ENCODE peak calls at places on chromosome 1, in eight cellular contexts. O is mucosa of gallbladder; W is posterior vena cava; X is PC-3; Q is naive thymus-derived CD4-positive, alpha-beta T cell; S is activated CD4-positive, CD25-positive, alpha-beta regulatory T cell; B is GOT3; R is GM23338. N is an unnamed sample.

GRCh38 chr1:70140894-70141293 is 64.5 kb downstream of the LRRC40 start:
- DNase-seq in O (no peak), W (no peak), X (no peak), Q (no peak), S (no peak), B (no peak), R (peak), N (no peak)

GRCh38 chr1:119987112-119987511 is 82.3 kb downstream of the NOTCH2 start:
- DNase-seq in O (no peak), W (no peak), X (peak), Q (no peak), S (no peak), B (no peak), R (no peak), N (no peak)

GRCh38 chr1:32644426-32644825 is 5.9 kb downstream of the ZBTB8OS start:
- DNase-seq in O (no peak), W (no peak), X (no peak), Q (no peak), S (no peak), B (no peak), R (no peak), N (no peak)

GRCh38 chr1:17667641-17668040 is 87.5 kb upstream of the ACTL8 start:
- DNase-seq in O (no peak), W (no peak), X (no peak), Q (no peak), S (no peak), B (no peak), R (no peak), N (no peak)

GRCh38 chr1:66434096-66434495 is 99.9 kb upstream of the SGIP1 start:
- DNase-seq in O (no peak), W (no peak), X (peak), Q (no peak), S (no peak), B (no peak), R (no peak), N (no peak)

GRCh38 chr1:79646885-79647284 is 640.4 kb upstream of the ADGRL4 start:
- DNase-seq in O (no peak), W (no peak), X (no peak), Q (no peak), S (no peak), B (no peak), R (peak), N (no peak)

GRCh38 chr1:203271018-203271743 is 34.1 kb upstream of the BTG2 start:
- DNase-seq in O (peak), W (no peak), X (peak), Q (no peak), S (no peak), B (no peak), R (peak), N (peak)

GRCh38 chr1:207241164-207241934 is 80.1 kb upstream of the CD55 start:
- DNase-seq in O (no peak), W (no peak), X (no peak), Q (no peak), S (no peak), B (no peak), R (peak), N (no peak)

GRCh38 chr1:239909894-239910293 is 181.8 kb upstream of the FMN2 start:
- DNase-seq in O (peak), W (peak), X (no peak), Q (no peak), S (no peak), B (peak), R (no peak), N (no peak)

GRCh38 chr1:203129501-203130231 is 2.1 kb downstream of the ADORA1 start:
- DNase-seq in O (peak), W (peak), X (no peak), Q (no peak), S (no peak), B (no peak), R (no peak), N (no peak)

GRCh38 chr1:173753830-173754229 is 39.0 kb downstream of the KLHL20 start:
- DNase-seq in O (no peak), W (no peak), X (no peak), Q (no peak), S (no peak), B (no peak), R (no peak), N (no peak)

GRCh38 chr1:72526926-72527325 is 244.6 kb upstream of the NEGR1 start:
- DNase-seq in O (no peak), W (no peak), X (no peak), Q (no peak), S (no peak), B (no peak), R (no peak), N (no peak)

GRCh38 chr1:116667577-116668105 is at the start of gene IGSF3:
- DNase-seq in O (peak), W (peak), X (peak), Q (no peak), S (peak), B (no peak), R (peak), N (peak)

GRCh38 chr1:55079651-55080050 is 40.3 kb downstream of the PCSK9 start:
- DNase-seq in O (no peak), W (no peak), X (no peak), Q (no peak), S (no peak), B (no peak), R (no peak), N (no peak)

GRCh38 chr1:32884726-32885125 is 1.6 kb upstream of the HPCA start:
- DNase-seq in O (no peak), W (no peak), X (no peak), Q (no peak), S (no peak), B (no peak), R (no peak), N (no peak)

GRCh38 chr1:206082831-206083695 is 30.1 kb downstream of the RHEX start:
- DNase-seq in O (no peak), W (no peak), X (no peak), Q (no peak), S (no peak), B (no peak), R (no peak), N (no peak)

GRCh38 chr1:210373628-210373877 is 44.9 kb downstream of the HHAT start:
- DNase-seq in O (no peak), W (no peak), X (no peak), Q (no peak), S (no peak), B (peak), R (no peak), N (no peak)

GRCh38 chr1:223460566-223461189 is 67.5 kb downstream of the CCDC185 start:
- DNase-seq in O (no peak), W (no peak), X (no peak), Q (no peak), S (no peak), B (no peak), R (no peak), N (no peak)

GRCh38 chr1:184828369-184828717 is 73.7 kb upstream of the EDEM3 start:
- DNase-seq in O (no peak), W (no peak), X (no peak), Q (no peak), S (no peak), B (no peak), R (no peak), N (no peak)

GRCh38 chr1:15249032-15249601 is 2.1 kb downstream of the FHAD1 start:
- DNase-seq in O (no peak), W (no peak), X (no peak), Q (no peak), S (no peak), B (no peak), R (no peak), N (no peak)

GRCh38 chr1:198734323-198735008 is 95.6 kb downstream of the PTPRC start:
- DNase-seq in O (no peak), W (no peak), X (no peak), Q (no peak), S (no peak), B (no peak), R (no peak), N (no peak)

GRCh38 chr1:229230893-229231753 is 39.8 kb upstream of the RAB4A start:
- DNase-seq in O (no peak), W (no peak), X (peak), Q (no peak), S (no peak), B (no peak), R (peak), N (no peak)

GRCh38 chr1:182569939-182570610 is 19.0 kb downstream of the RNASEL start:
- DNase-seq in O (no peak), W (no peak), X (no peak), Q (no peak), S (no peak), B (no peak), R (no peak), N (no peak)

N was measured in ascending aorta.